ENCODE peak calls at places on chromosomes 3 and 15, in six cellular contexts. I is NB4, R is A549, V is breast epithelium, H is IMR-90, C is right lobe of liver. Q is an unnamed sample.

GRCh38 chr15:101650145-101650544 is 2.0 kb downstream of the TM2D3 start:
- DNase-seq in C (no peak), H (no peak), V (no peak), I (no peak), R (no peak), Q (no peak)

GRCh38 chr15:48898083-48898482 is 20.1 kb downstream of the EID1 start:
- DNase-seq in V (no peak), I (no peak), H (no peak), R (no peak), C (no peak), Q (no peak)

GRCh38 chr3:154112146-154112545 is 9.0 kb upstream of the ARHGEF26 start:
- DNase-seq in H (no peak), R (no peak), V (no peak), C (no peak), I (no peak), Q (no peak)

GRCh38 chr3:127822836-127823589 is 698 bp upstream of the MGLL start:
- DNase-seq in V (no peak), H (peak; percentile 33), R (peak; percentile 50), C (peak; percentile 85), I (no peak), Q (no peak)

GRCh38 chr3:126421573-126422119 is 26.9 kb downstream of the CFAP100 start:
- DNase-seq in R (no peak), I (no peak), H (no peak), V (no peak), C (peak; percentile 34), Q (no peak)

GRCh38 chr3:9231006-9231405 is 18.4 kb downstream of the SRGAP3 start:
- DNase-seq in C (no peak), I (no peak), H (no peak), V (no peak), R (no peak), Q (no peak)

GRCh38 chr3:154135511-154136173 is 14.5 kb downstream of the ARHGEF26 start:
- DNase-seq in H (no peak), C (no peak), R (no peak), V (no peak), I (no peak), Q (no peak)

GRCh38 chr15:97929456-97930229 is 30.9 kb upstream of the ARRDC4 start:
- DNase-seq in H (no peak), C (no peak), V (no peak), R (no peak), I (no peak), Q (no peak)

GRCh38 chr3:31247850-31248618 is 284.7 kb upstream of the STT3B start:
- DNase-seq in C (no peak), I (no peak), V (peak; percentile 26), H (no peak), R (no peak), Q (no peak)

GRCh38 chr3:127853681-127854080 is 31.4 kb upstream of the MGLL start:
- DNase-seq in R (no peak), I (no peak), H (no peak), V (no peak), C (no peak), Q (no peak)

GRCh38 chr3:59772416-59773408 is 722.9 kb upstream of the CFAP20DC start:
- DNase-seq in I (peak; percentile 6), R (no peak), V (no peak), H (no peak), C (no peak), Q (no peak)

GRCh38 chr3:133578548-133579191 is 5.2 kb downstream of the CDV3 start:
- DNase-seq in R (peak; percentile 75), I (peak; percentile 47), C (no peak), H (peak; percentile 55), V (no peak), Q (no peak)

GRCh38 chr3:10935846-10936631 is 56.5 kb upstream of the SLC6A1 start:
- DNase-seq in V (no peak), I (no peak), C (peak; percentile 18), H (no peak), R (no peak), Q (no peak)

GRCh38 chr3:5741017-5741416 is 553.5 kb downstream of the EDEM1 start:
- DNase-seq in R (no peak), V (no peak), I (no peak), H (no peak), C (no peak), Q (no peak)

GRCh38 chr3:16417945-16418739 is 95.4 kb downstream of the RFTN1 start:
- DNase-seq in V (no peak), C (no peak), I (no peak), R (no peak), H (no peak), Q (no peak)

GRCh38 chr15:97703400-97703799 is 257.1 kb upstream of the ARRDC4 start:
- DNase-seq in V (no peak), C (no peak), I (no peak), H (no peak), R (no peak), Q (no peak)

GRCh38 chr3:73801444-73801843 is 176.7 kb upstream of the PDZRN3 start:
- DNase-seq in H (peak; percentile 36), I (no peak), C (no peak), R (no peak), V (no peak), Q (no peak)

GRCh38 chr3:59451041-59451763 is 401.4 kb upstream of the CFAP20DC start:
- DNase-seq in I (no peak), V (no peak), R (no peak), C (no peak), H (no peak), Q (no peak)

GRCh38 chr3:168386301-168386700 is 290.6 kb upstream of the GOLIM4 start:
- DNase-seq in C (no peak), I (no peak), V (no peak), R (no peak), H (no peak), Q (no peak)

GRCh38 chr3:135860761-135861160 is 104.8 kb upstream of the PPP2R3A start:
- DNase-seq in H (no peak), R (no peak), C (no peak), I (no peak), V (no peak), Q (no peak)

GRCh38 chr15:25391971-25392733 is 46.7 kb downstream of the UBE3A start:
- DNase-seq in R (no peak), H (peak; percentile 83), I (no peak), C (no peak), V (no peak), Q (no peak)

GRCh38 chr3:52507359-52507758 is 12.2 kb downstream of the STAB1 start:
- DNase-seq in V (no peak), R (peak; percentile 41), C (no peak), I (no peak), H (peak; percentile 61), Q (no peak)

GRCh38 chr3:23324745-23325144 is 121.6 kb downstream of the UBE2E2 start:
- DNase-seq in R (no peak), H (peak; percentile 65), V (no peak), I (peak; percentile 26), C (no peak), Q (no peak)

GRCh38 chr15:75123395-75123794 is 78.3 kb upstream of the C15orf39 start:
- DNase-seq in R (peak; percentile 57), V (no peak), I (peak; percentile 48), C (no peak), H (peak; percentile 72), Q (no peak)

GRCh38 chr3:157159037-157159761 is 748 bp downstream of the CCNL1 start:
- DNase-seq in V (peak; percentile 75), R (peak; percentile 67), C (peak; percentile 82), I (peak; percentile 78), H (peak; percentile 37), Q (no peak)

DNA sequence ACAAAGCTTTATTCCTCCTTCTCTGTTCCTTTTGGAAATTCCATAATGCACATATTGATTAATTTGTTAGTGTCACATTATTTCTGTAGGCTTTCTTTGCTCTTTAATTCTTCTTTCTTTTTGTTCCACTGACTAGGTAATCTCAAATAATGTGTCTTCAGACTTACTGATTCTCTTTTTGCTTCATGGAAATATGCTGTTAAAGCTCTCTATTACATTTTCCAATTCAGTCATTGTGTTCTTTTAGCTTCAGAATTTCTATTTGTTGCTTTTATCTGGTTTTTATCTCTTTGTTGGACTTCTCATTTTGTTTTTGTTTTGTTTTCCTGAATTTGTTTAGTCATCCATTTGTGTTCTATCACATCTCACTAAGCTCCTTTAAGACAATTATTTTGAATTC is 147.0 kb upstream of the EOMES start:
- DNase-seq in V (no peak), H (no peak), R (no peak), I (no peak), C (no peak), Q (no peak)
- H3K4me3 ChIP-seq in V (no peak overlapping the region), H (no peak overlapping the region), R (no peak overlapping the region), I (no peak overlapping the region), C (no peak overlapping the region), Q (no peak overlapping the region)

GRCh38 chr3:69536306-69537020 is 150.6 kb upstream of the FRMD4B start:
- DNase-seq in C (no peak), H (no peak), I (no peak), V (no peak), R (no peak), Q (no peak)

GRCh38 chr3:69541823-69542264 is 156.0 kb upstream of the FRMD4B start:
- DNase-seq in V (no peak), R (no peak), I (no peak), C (no peak), H (no peak), Q (no peak)

GRCh38 chr3:69543080-69543429 is 157.2 kb upstream of the FRMD4B start:
- DNase-seq in C (no peak), I (no peak), V (no peak), H (no peak), R (no peak), Q (no peak)

GRCh38 chr3:69542265-69543079 is 156.6 kb upstream of the FRMD4B start:
- DNase-seq in I (no peak), C (no peak), V (no peak), R (peak; percentile 13), H (no peak), Q (no peak)

DNA sequence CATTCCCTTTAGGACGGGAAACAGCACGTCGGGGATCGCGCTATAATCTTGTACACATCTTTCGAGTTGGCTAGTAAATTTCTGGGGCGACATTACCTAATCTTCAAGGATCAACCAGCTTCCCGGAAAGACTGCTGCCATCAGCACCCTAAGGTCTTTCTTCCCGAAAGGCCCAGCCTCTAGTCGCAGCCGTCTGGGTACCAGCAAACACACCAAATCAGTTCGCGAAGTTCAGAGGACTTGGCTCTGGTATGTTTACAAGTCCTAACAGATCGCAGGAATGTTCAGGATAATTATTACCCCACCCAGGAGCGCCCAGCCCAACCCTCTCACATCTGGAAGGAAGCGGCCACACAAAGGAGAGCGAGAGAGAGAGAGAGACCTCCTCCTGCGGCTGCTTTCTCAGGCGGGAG is 155.2 kb upstream of the FRMD4B start:
- DNase-seq in V (peak; percentile 60), I (no peak), R (no peak), C (no peak), H (no peak), Q (peak; percentile 13)
- H3K4me3 ChIP-seq in V (peak overlapping the region; percentile 66), I (no peak overlapping the region), R (no peak overlapping the region), C (no peak overlapping the region), H (no peak overlapping the region), Q (peak overlapping the region; percentile 46)

GRCh38 chr3:177463863-177464262 is 266.6 kb upstream of the TBL1XR1 start:
- DNase-seq in C (no peak), R (no peak), H (peak; percentile 79), I (no peak), V (no peak), Q (no peak)
- H3K4me3 ChIP-seq in C (no peak overlapping the region), R (no peak overlapping the region), H (no peak overlapping the region), I (no peak overlapping the region), V (no peak overlapping the region), Q (no peak overlapping the region)

DNA sequence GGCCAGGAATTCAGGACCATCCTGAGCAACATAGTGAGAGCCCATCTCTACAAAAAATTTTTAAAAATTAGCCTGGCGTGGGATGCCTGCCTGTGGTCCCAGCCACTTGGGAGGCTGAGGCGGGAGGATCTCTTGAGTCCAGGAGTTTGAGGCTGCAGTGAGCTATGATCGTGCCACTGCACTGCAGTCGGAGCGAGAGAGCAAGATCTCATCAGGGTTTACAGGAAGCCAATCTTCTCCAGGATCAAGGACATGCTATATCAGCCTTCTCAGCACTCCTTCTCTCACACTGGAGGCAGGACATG is 451 bp upstream of the STOML1 start:
- DNase-seq in H (no peak), I (no peak), V (no peak), R (no peak), C (no peak), Q (no peak)
- H3K4me3 ChIP-seq in H (peak overlapping the region; percentile 38), I (no peak overlapping the region), V (peak overlapping the region; percentile 89), R (peak overlapping the region; percentile 83), C (peak overlapping the region; percentile 18), Q (peak overlapping the region; percentile 20)

Q was measured in epithelial cell of proximal tubule.